ENCODE peak calls at places on chromosome 16, in eight cellular contexts. One of them, this sample, is unnamed.

GRCh38 chr16:11127610-11128195 is 128.3 kb downstream of the SOCS1 start:
- DNase-seq in EH: no peak
- DNase-seq in activated T-cell treated with anti-CD3 and anti-CD28 coated beads, Interleukin-2, amount 50 U/mL, for 24 hours: no peak
- DNase-seq in GM23248: no peak
- DNase-seq in psoas muscle: no peak
- DNase-seq in CD8-positive, alpha-beta memory T cell: no peak
- DNase-seq in NCI-H1417: no peak
- DNase-seq in stomach: no peak
- DNase-seq in this sample: no peak

GRCh38 chr16:3503513-3503912 is 2.7 kb downstream of the CLUAP1 start:
- DNase-seq in psoas muscle: no peak
- DNase-seq in stomach: no peak
- DNase-seq in CD8-positive, alpha-beta memory T cell: no peak
- DNase-seq in EH: no peak
- DNase-seq in NCI-H1417: no peak
- DNase-seq in activated T-cell treated with anti-CD3 and anti-CD28 coated beads, Interleukin-2, amount 50 U/mL, for 24 hours: peak
- DNase-seq in GM23248: no peak
- DNase-seq in this sample: no peak

GRCh38 chr16:67842509-67843342 is 606 bp downstream of the THAP11 start:
- DNase-seq in activated T-cell treated with anti-CD3 and anti-CD28 coated beads, Interleukin-2, amount 50 U/mL, for 24 hours: peak
- DNase-seq in stomach: peak
- DNase-seq in GM23248: peak
- DNase-seq in EH: peak
- DNase-seq in NCI-H1417: peak
- DNase-seq in psoas muscle: peak
- DNase-seq in CD8-positive, alpha-beta memory T cell: peak
- DNase-seq in this sample: peak

GRCh38 chr16:80250376-80250775 is 290.4 kb upstream of the DYNLRB2 start:
- DNase-seq in activated T-cell treated with anti-CD3 and anti-CD28 coated beads, Interleukin-2, amount 50 U/mL, for 24 hours: no peak
- DNase-seq in GM23248: peak
- DNase-seq in NCI-H1417: no peak
- DNase-seq in psoas muscle: no peak
- DNase-seq in CD8-positive, alpha-beta memory T cell: no peak
- DNase-seq in EH: peak
- DNase-seq in stomach: no peak
- DNase-seq in this sample: no peak

GRCh38 chr16:3952342-3953131 is 72.0 kb upstream of the CREBBP start:
- DNase-seq in stomach: no peak
- DNase-seq in psoas muscle: peak
- DNase-seq in NCI-H1417: no peak
- DNase-seq in GM23248: peak
- DNase-seq in EH: no peak
- DNase-seq in CD8-positive, alpha-beta memory T cell: no peak
- DNase-seq in activated T-cell treated with anti-CD3 and anti-CD28 coated beads, Interleukin-2, amount 50 U/mL, for 24 hours: no peak
- DNase-seq in this sample: no peak

GRCh38 chr16:67718668-67719047 is 458 bp downstream of the GFOD2 start:
- DNase-seq in NCI-H1417: no peak
- DNase-seq in EH: no peak
- DNase-seq in psoas muscle: no peak
- DNase-seq in GM23248: peak
- DNase-seq in CD8-positive, alpha-beta memory T cell: no peak
- DNase-seq in stomach: no peak
- DNase-seq in activated T-cell treated with anti-CD3 and anti-CD28 coated beads, Interleukin-2, amount 50 U/mL, for 24 hours: no peak
- DNase-seq in this sample: no peak

GRCh38 chr16:69182730-69183416 is 4.1 kb upstream of the SNTB2 start:
- DNase-seq in GM23248: no peak
- DNase-seq in activated T-cell treated with anti-CD3 and anti-CD28 coated beads, Interleukin-2, amount 50 U/mL, for 24 hours: no peak
- DNase-seq in CD8-positive, alpha-beta memory T cell: no peak
- DNase-seq in stomach: no peak
- DNase-seq in psoas muscle: peak
- DNase-seq in NCI-H1417: peak
- DNase-seq in EH: peak
- DNase-seq in this sample: no peak

GRCh38 chr16:48681520-48681919 is 71.5 kb upstream of the N4BP1 start:
- DNase-seq in GM23248: no peak
- DNase-seq in stomach: no peak
- DNase-seq in psoas muscle: no peak
- DNase-seq in NCI-H1417: no peak
- DNase-seq in CD8-positive, alpha-beta memory T cell: no peak
- DNase-seq in activated T-cell treated with anti-CD3 and anti-CD28 coated beads, Interleukin-2, amount 50 U/mL, for 24 hours: no peak
- DNase-seq in EH: no peak
- DNase-seq in this sample: no peak

GRCh38 chr16:29922986-29923501 is 3.0 kb downstream of the KCTD13 start:
- DNase-seq in CD8-positive, alpha-beta memory T cell: no peak
- DNase-seq in activated T-cell treated with anti-CD3 and anti-CD28 coated beads, Interleukin-2, amount 50 U/mL, for 24 hours: no peak
- DNase-seq in EH: no peak
- DNase-seq in GM23248: no peak
- DNase-seq in NCI-H1417: no peak
- DNase-seq in stomach: no peak
- DNase-seq in psoas muscle: no peak
- DNase-seq in this sample: no peak

GRCh38 chr16:74029122-74029805 is 267.4 kb upstream of the PSMD7 start:
- DNase-seq in NCI-H1417: peak
- DNase-seq in EH: no peak
- DNase-seq in CD8-positive, alpha-beta memory T cell: no peak
- DNase-seq in activated T-cell treated with anti-CD3 and anti-CD28 coated beads, Interleukin-2, amount 50 U/mL, for 24 hours: no peak
- DNase-seq in psoas muscle: no peak
- DNase-seq in stomach: no peak
- DNase-seq in GM23248: no peak
- DNase-seq in this sample: no peak

GRCh38 chr16:7086842-7087616 is 245.6 kb upstream of the RBFOX1 start:
- DNase-seq in NCI-H1417: no peak
- DNase-seq in stomach: no peak
- DNase-seq in EH: no peak
- DNase-seq in CD8-positive, alpha-beta memory T cell: no peak
- DNase-seq in psoas muscle: peak
- DNase-seq in activated T-cell treated with anti-CD3 and anti-CD28 coated beads, Interleukin-2, amount 50 U/mL, for 24 hours: no peak
- DNase-seq in GM23248: no peak
- DNase-seq in this sample: no peak

GRCh38 chr16:27499659-27500055 is 50.1 kb downstream of the GTF3C1 start:
- DNase-seq in GM23248: no peak
- DNase-seq in EH: no peak
- DNase-seq in psoas muscle: peak
- DNase-seq in NCI-H1417: no peak
- DNase-seq in activated T-cell treated with anti-CD3 and anti-CD28 coated beads, Interleukin-2, amount 50 U/mL, for 24 hours: no peak
- DNase-seq in CD8-positive, alpha-beta memory T cell: no peak
- DNase-seq in stomach: no peak
- DNase-seq in this sample: no peak

GRCh38 chr16:19236561-19236960 is 49.0 kb upstream of the CLEC19A start:
- DNase-seq in activated T-cell treated with anti-CD3 and anti-CD28 coated beads, Interleukin-2, amount 50 U/mL, for 24 hours: no peak
- DNase-seq in NCI-H1417: no peak
- DNase-seq in psoas muscle: no peak
- DNase-seq in CD8-positive, alpha-beta memory T cell: no peak
- DNase-seq in GM23248: no peak
- DNase-seq in stomach: peak
- DNase-seq in EH: no peak
- DNase-seq in this sample: no peak

GRCh38 chr16:987846-988245 is 6.3 kb downstream of the SOX8 start:
- DNase-seq in GM23248: no peak
- DNase-seq in stomach: no peak
- DNase-seq in psoas muscle: no peak
- DNase-seq in CD8-positive, alpha-beta memory T cell: no peak
- DNase-seq in EH: no peak
- DNase-seq in activated T-cell treated with anti-CD3 and anti-CD28 coated beads, Interleukin-2, amount 50 U/mL, for 24 hours: no peak
- DNase-seq in NCI-H1417: no peak
- DNase-seq in this sample: no peak

GRCh38 chr16:84819644-84820304 is at the start of gene CRISPLD2:
- DNase-seq in activated T-cell treated with anti-CD3 and anti-CD28 coated beads, Interleukin-2, amount 50 U/mL, for 24 hours: peak
- DNase-seq in stomach: peak
- DNase-seq in GM23248: peak
- DNase-seq in NCI-H1417: peak
- DNase-seq in psoas muscle: peak
- DNase-seq in EH: peak
- DNase-seq in CD8-positive, alpha-beta memory T cell: peak
- DNase-seq in this sample: peak

GRCh38 chr16:11896776-11897175 is 19.0 kb downstream of the GSPT1 start:
- DNase-seq in psoas muscle: no peak
- DNase-seq in activated T-cell treated with anti-CD3 and anti-CD28 coated beads, Interleukin-2, amount 50 U/mL, for 24 hours: no peak
- DNase-seq in NCI-H1417: no peak
- DNase-seq in GM23248: peak
- DNase-seq in EH: peak
- DNase-seq in CD8-positive, alpha-beta memory T cell: no peak
- DNase-seq in stomach: no peak
- DNase-seq in this sample: no peak

GRCh38 chr16:65619606-65620005 is 497.7 kb upstream of the CDH11 start:
- DNase-seq in stomach: no peak
- DNase-seq in CD8-positive, alpha-beta memory T cell: no peak
- DNase-seq in activated T-cell treated with anti-CD3 and anti-CD28 coated beads, Interleukin-2, amount 50 U/mL, for 24 hours: no peak
- DNase-seq in GM23248: peak
- DNase-seq in EH: no peak
- DNase-seq in NCI-H1417: no peak
- DNase-seq in psoas muscle: no peak
- DNase-seq in this sample: no peak

GRCh38 chr16:11066231-11066870 is 122.0 kb downstream of the CLEC16A start:
- DNase-seq in CD8-positive, alpha-beta memory T cell: no peak
- DNase-seq in EH: no peak
- DNase-seq in NCI-H1417: no peak
- DNase-seq in activated T-cell treated with anti-CD3 and anti-CD28 coated beads, Interleukin-2, amount 50 U/mL, for 24 hours: peak
- DNase-seq in GM23248: no peak
- DNase-seq in psoas muscle: no peak
- DNase-seq in stomach: no peak
- DNase-seq in this sample: no peak

GRCh38 chr16:27258241-27258734 is 10.3 kb downstream of the NSMCE1 start:
- DNase-seq in CD8-positive, alpha-beta memory T cell: no peak
- DNase-seq in activated T-cell treated with anti-CD3 and anti-CD28 coated beads, Interleukin-2, amount 50 U/mL, for 24 hours: no peak
- DNase-seq in NCI-H1417: no peak
- DNase-seq in GM23248: peak
- DNase-seq in psoas muscle: no peak
- DNase-seq in EH: peak
- DNase-seq in stomach: no peak
- DNase-seq in this sample: no peak

GRCh38 chr16:31487720-31488629 is 5.1 kb downstream of the SLC5A2 start:
- DNase-seq in NCI-H1417: peak
- DNase-seq in psoas muscle: peak
- DNase-seq in stomach: peak
- DNase-seq in GM23248: peak
- DNase-seq in CD8-positive, alpha-beta memory T cell: peak
- DNase-seq in EH: peak
- DNase-seq in activated T-cell treated with anti-CD3 and anti-CD28 coated beads, Interleukin-2, amount 50 U/mL, for 24 hours: peak
- DNase-seq in this sample: peak

GRCh38 chr16:84999200-84999599 is 12.1 kb downstream of the ZDHHC7 start:
- DNase-seq in GM23248: peak
- DNase-seq in NCI-H1417: no peak
- DNase-seq in stomach: no peak
- DNase-seq in activated T-cell treated with anti-CD3 and anti-CD28 coated beads, Interleukin-2, amount 50 U/mL, for 24 hours: no peak
- DNase-seq in EH: peak
- DNase-seq in CD8-positive, alpha-beta memory T cell: no peak
- DNase-seq in psoas muscle: no peak
- DNase-seq in this sample: no peak

GRCh38 chr16:68264128-68265077 is at the start of gene SLC7A6:
- DNase-seq in EH: peak
- DNase-seq in activated T-cell treated with anti-CD3 and anti-CD28 coated beads, Interleukin-2, amount 50 U/mL, for 24 hours: peak
- DNase-seq in NCI-H1417: peak
- DNase-seq in GM23248: peak
- DNase-seq in stomach: peak
- DNase-seq in CD8-positive, alpha-beta memory T cell: peak
- DNase-seq in psoas muscle: peak
- DNase-seq in this sample: peak